ENCODE peak calls at places on chromosomes 1 and 21, in four cellular contexts. One of them, this sample, is unnamed. For H3K27me3, the result is how much of the 10 kb centered on the place peaks cover.

GRCh38 chr1:92482665-92483441 is 3.9 kb downstream of the GFI1 start:
- DNase-seq in AG04450: no peak
- DNase-seq in esophagus squamous epithelium: no peak
- DNase-seq in colonic mucosa: peak
- DNase-seq in this sample: no peak

GRCh38 chr1:3132685-3133084 is 63.7 kb downstream of the PRDM16 start:
- DNase-seq in AG04450: no peak
- DNase-seq in esophagus squamous epithelium: no peak
- DNase-seq in colonic mucosa: peak
- DNase-seq in this sample: no peak

GRCh38 chr1:68331117-68331865 is 99.0 kb upstream of the WLS start:
- DNase-seq in AG04450: peak
- DNase-seq in esophagus squamous epithelium: no peak
- DNase-seq in colonic mucosa: no peak
- DNase-seq in this sample: peak

GRCh38 chr1:247288341-247288740 is 32.5 kb downstream of the VN1R5 start:
- DNase-seq in AG04450: no peak
- DNase-seq in esophagus squamous epithelium: no peak
- DNase-seq in colonic mucosa: peak
- DNase-seq in this sample: no peak

GRCh38 chr1:3762873-3763228 is 9.7 kb upstream of the SMIM1 start:
- DNase-seq in AG04450: no peak
- DNase-seq in esophagus squamous epithelium: no peak
- DNase-seq in colonic mucosa: no peak
- DNase-seq in this sample: no peak

GRCh38 chr21:33971492-33972013 is 55.9 kb upstream of the ATP5PO start:
- DNase-seq in AG04450: no peak
- DNase-seq in esophagus squamous epithelium: no peak
- DNase-seq in colonic mucosa: peak
- DNase-seq in this sample: peak

GRCh38 chr1:4702927-4703326 is 48.5 kb downstream of the AJAP1 start:
- DNase-seq in AG04450: no peak
- DNase-seq in esophagus squamous epithelium: no peak
- DNase-seq in colonic mucosa: no peak
- DNase-seq in this sample: peak

GRCh38 chr21:38921511-38922215 is 115.9 kb downstream of the ETS2 start:
- DNase-seq in AG04450: no peak
- DNase-seq in esophagus squamous epithelium: no peak
- DNase-seq in colonic mucosa: peak
- DNase-seq in this sample: no peak

GRCh38 chr1:91768120-91768519 is 117.8 kb downstream of the TGFBR3 start:
- DNase-seq in AG04450: no peak
- DNase-seq in esophagus squamous epithelium: no peak
- DNase-seq in colonic mucosa: no peak
- DNase-seq in this sample: no peak

GRCh38 chr1:223471566-223471965 is 78.4 kb downstream of the CCDC185 start:
- DNase-seq in AG04450: no peak
- DNase-seq in esophagus squamous epithelium: no peak
- DNase-seq in colonic mucosa: no peak
- DNase-seq in this sample: no peak
- H3K27me3 ChIP-seq in AG04450: under half
- H3K27me3 ChIP-seq in esophagus squamous epithelium: under half
- H3K27me3 ChIP-seq in colonic mucosa: under half
- H3K27me3 ChIP-seq in this sample: under half

GRCh38 chr1:50369830-50370229 is 53.4 kb downstream of the DMRTA2 start:
- DNase-seq in AG04450: no peak
- DNase-seq in esophagus squamous epithelium: no peak
- DNase-seq in colonic mucosa: no peak
- DNase-seq in this sample: no peak
- TF ChIP-seq CTCF in AG04450: peak
- TF ChIP-seq CTCF in esophagus squamous epithelium: peak
- TF ChIP-seq CTCF in colonic mucosa: no peak
- TF ChIP-seq CTCF in this sample: no peak

GRCh38 chr21:46064870-46065214 is 33.1 kb upstream of the COL6A2 start:
- DNase-seq in AG04450: no peak
- DNase-seq in esophagus squamous epithelium: no peak
- DNase-seq in colonic mucosa: no peak
- DNase-seq in this sample: no peak
- H3K4me3 ChIP-seq in AG04450: no peak
- H3K4me3 ChIP-seq in esophagus squamous epithelium: no peak
- H3K4me3 ChIP-seq in colonic mucosa: no peak
- H3K4me3 ChIP-seq in this sample: no peak

GRCh38 chr1:169821500-169821899 is 26.8 kb upstream of the METTL18 start:
- DNase-seq in AG04450: no peak
- DNase-seq in esophagus squamous epithelium: no peak
- DNase-seq in colonic mucosa: no peak
- DNase-seq in this sample: no peak
- H3K27me3 ChIP-seq in AG04450: under half
- H3K27me3 ChIP-seq in esophagus squamous epithelium: under half
- H3K27me3 ChIP-seq in colonic mucosa: under half
- H3K27me3 ChIP-seq in this sample: under half

GRCh38 chr1:29825941-29826415 is 589.7 kb downstream of the PTPRU start:
- DNase-seq in AG04450: no peak
- DNase-seq in esophagus squamous epithelium: no peak
- DNase-seq in colonic mucosa: no peak
- DNase-seq in this sample: no peak
- TF ChIP-seq CTCF in AG04450: no peak
- TF ChIP-seq CTCF in esophagus squamous epithelium: no peak
- TF ChIP-seq CTCF in colonic mucosa: no peak
- TF ChIP-seq CTCF in this sample: no peak

DNA sequence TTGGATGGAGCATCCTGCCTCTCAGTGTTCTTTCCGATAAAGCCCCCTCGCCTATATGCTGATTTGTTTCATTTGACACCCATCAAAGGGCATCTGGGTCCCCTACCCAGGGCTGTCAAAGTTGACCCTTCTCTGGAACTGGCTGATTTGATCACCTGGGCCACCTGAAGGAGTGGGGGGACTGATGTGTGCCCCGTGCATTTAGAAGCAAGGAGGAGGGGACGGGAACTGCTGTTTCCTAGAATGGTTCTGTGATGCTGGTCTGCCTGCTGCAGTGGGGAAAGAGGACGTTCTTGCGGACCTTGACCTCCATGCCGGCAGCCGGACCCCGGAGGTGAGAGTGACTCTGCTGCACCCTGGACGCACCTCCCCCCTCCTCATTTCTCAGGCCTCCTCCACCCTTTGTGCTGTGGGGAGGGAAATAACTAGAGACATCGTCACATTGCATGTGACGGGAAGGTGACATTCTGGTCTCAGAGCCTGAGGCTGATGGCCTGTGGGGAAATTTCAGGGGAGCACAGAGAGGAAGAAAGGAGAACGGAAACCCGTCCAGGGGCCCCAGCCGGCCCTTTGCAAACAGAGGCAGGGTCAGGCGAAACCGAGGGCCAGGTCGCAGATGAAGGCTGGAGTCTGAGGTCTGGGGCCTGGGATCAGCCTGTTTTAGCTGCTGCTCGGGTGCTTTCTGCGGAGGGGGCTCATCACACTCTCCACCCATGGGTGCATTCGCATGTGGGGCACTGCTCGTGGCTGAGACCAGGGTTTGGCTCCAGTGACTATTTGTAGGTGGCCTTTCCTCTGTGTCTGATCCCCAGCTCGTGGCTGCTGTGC is 25.7 kb downstream of the CRYAA start:
- DNase-seq in AG04450: no peak
- DNase-seq in esophagus squamous epithelium: no peak
- DNase-seq in colonic mucosa: peak
- DNase-seq in this sample: no peak
- H3K4me3 ChIP-seq in AG04450: no peak
- H3K4me3 ChIP-seq in esophagus squamous epithelium: no peak
- H3K4me3 ChIP-seq in colonic mucosa: no peak
- H3K4me3 ChIP-seq in this sample: no peak

GRCh38 chr1:154502742-154503111 is 515 bp upstream of the SHE start:
- DNase-seq in AG04450: no peak
- DNase-seq in esophagus squamous epithelium: no peak
- DNase-seq in colonic mucosa: no peak
- DNase-seq in this sample: no peak

GRCh38 chr1:154501423-154502065 is 475 bp upstream of the TDRD10 start:
- DNase-seq in AG04450: no peak
- DNase-seq in esophagus squamous epithelium: no peak
- DNase-seq in colonic mucosa: peak
- DNase-seq in this sample: no peak

GRCh38 chr1:154503898-154504297 is 1.7 kb upstream of the SHE start:
- DNase-seq in AG04450: no peak
- DNase-seq in esophagus squamous epithelium: no peak
- DNase-seq in colonic mucosa: no peak
- DNase-seq in this sample: no peak

GRCh38 chr1:154500533-154500932 is 1.5 kb upstream of the TDRD10 start:
- DNase-seq in AG04450: no peak
- DNase-seq in esophagus squamous epithelium: no peak
- DNase-seq in colonic mucosa: no peak
- DNase-seq in this sample: no peak

GRCh38 chr1:154502066-154502741 is at the start of the genes SHE and TDRD10:
- DNase-seq in AG04450: no peak
- DNase-seq in esophagus squamous epithelium: no peak
- DNase-seq in colonic mucosa: no peak
- DNase-seq in this sample: no peak
- H3K27me3 ChIP-seq in AG04450: half or more
- H3K27me3 ChIP-seq in esophagus squamous epithelium: under half
- H3K27me3 ChIP-seq in colonic mucosa: under half
- H3K27me3 ChIP-seq in this sample: under half

DNA sequence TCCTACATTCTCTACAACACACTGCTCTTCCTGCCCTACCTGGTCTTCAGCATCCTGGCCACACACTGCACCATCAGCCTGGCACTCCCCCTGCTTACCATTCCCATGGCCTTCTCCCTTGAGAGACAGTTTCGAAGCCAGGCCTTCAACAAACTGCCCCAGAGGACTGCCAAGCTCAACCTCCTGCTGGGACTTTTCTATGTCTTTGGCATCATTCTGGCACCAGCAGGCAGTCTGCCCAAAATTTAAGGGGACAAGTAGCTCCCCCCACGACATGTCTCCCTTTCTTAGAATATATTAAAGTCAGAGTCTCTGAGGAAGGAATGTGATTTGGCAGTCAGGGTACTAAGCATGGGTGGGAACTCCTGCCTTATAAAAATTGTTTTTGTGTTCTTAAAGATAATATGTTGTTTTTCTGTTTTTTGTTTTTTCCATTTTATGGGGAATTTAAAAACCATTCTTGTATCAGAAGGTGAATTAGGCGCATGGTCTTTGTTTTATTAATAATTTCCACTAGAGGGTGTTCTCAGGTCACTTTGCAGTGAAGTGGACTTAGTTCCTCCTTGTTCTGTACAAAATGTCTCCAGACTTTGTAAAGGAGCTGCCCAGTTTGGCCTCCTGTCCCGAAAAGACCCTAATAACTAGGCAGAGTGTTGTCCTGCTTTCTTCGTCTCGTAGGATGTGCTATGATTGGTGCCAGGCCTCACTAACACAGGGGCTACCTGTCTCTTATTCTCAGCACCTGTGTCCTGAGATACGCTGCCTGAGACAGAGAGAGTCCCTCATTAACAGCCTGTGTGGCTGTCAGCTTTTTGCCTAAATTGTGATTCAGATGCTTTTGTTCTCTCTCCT is 13.1 kb downstream of the UBIAD1 start:
- DNase-seq in AG04450: no peak
- DNase-seq in esophagus squamous epithelium: no peak
- DNase-seq in colonic mucosa: no peak
- DNase-seq in this sample: no peak
- TF ChIP-seq CTCF in AG04450: peak
- TF ChIP-seq CTCF in esophagus squamous epithelium: peak
- TF ChIP-seq CTCF in colonic mucosa: no peak
- TF ChIP-seq CTCF in this sample: peak

DNA sequence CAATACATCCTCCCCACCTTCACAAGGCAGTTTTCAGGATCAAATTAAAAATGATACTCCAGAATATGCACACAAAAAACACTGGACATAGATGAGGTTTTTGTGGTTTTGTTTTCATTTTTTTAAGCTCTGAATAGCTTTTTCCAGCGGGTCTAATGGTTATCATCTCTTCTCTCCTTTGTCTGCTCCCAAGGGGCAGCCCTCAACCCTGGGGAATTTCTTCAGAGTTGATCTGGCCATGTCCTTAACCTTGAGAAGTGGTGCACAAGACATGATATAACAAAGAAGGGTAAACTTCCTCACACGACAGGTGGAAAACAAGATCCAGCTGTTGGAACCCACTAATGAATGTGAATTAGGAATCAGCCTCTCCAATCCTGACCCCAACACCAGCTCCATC is 1.5 kb upstream of the CD244 start:
- DNase-seq in AG04450: no peak
- DNase-seq in esophagus squamous epithelium: no peak
- DNase-seq in colonic mucosa: no peak
- DNase-seq in this sample: no peak
- H3K4me3 ChIP-seq in AG04450: no peak
- H3K4me3 ChIP-seq in esophagus squamous epithelium: no peak
- H3K4me3 ChIP-seq in colonic mucosa: no peak
- H3K4me3 ChIP-seq in this sample: no peak